ENCODE peak calls at places on chromosome 3, in ten cellular contexts. One of them, this sample, is unnamed.

GRCh38 chr3:180280601-180281000 is 243.9 kb upstream of the PEX5L start:
- DNase-seq in T-helper 9 cell: no peak
- DNase-seq in nephron progenitor cell: no peak
- DNase-seq in HT1080: peak; percentile 33
- DNase-seq in tibial artery: no peak
- DNase-seq in A549: no peak
- DNase-seq in H7: no peak
- DNase-seq in IMR-90: peak; percentile 74
- DNase-seq in GM23338: no peak
- DNase-seq in head of caudate nucleus: no peak
- DNase-seq in this sample: no peak

GRCh38 chr3:192422998-192423349 is 304.4 kb downstream of the FGF12 start:
- DNase-seq in H7: no peak
- DNase-seq in GM23338: peak; percentile 37
- DNase-seq in T-helper 9 cell: no peak
- DNase-seq in nephron progenitor cell: no peak
- DNase-seq in tibial artery: no peak
- DNase-seq in HT1080: no peak
- DNase-seq in head of caudate nucleus: no peak
- DNase-seq in IMR-90: no peak
- DNase-seq in A549: no peak
- DNase-seq in this sample: no peak

GRCh38 chr3:62607287-62608029 is 234.1 kb upstream of the FEZF2 start:
- DNase-seq in A549: no peak
- DNase-seq in IMR-90: peak; percentile 28
- DNase-seq in tibial artery: no peak
- DNase-seq in nephron progenitor cell: no peak
- DNase-seq in GM23338: peak; percentile 11
- DNase-seq in head of caudate nucleus: no peak
- DNase-seq in T-helper 9 cell: no peak
- DNase-seq in H7: no peak
- DNase-seq in HT1080: peak; percentile 93
- DNase-seq in this sample: no peak

GRCh38 chr3:71210257-71211002 is 373.1 kb downstream of the FOXP1 start:
- DNase-seq in tibial artery: peak; percentile 82
- DNase-seq in HT1080: peak; percentile 39
- DNase-seq in T-helper 9 cell: no peak
- DNase-seq in IMR-90: peak; percentile 76
- DNase-seq in GM23338: no peak
- DNase-seq in head of caudate nucleus: no peak
- DNase-seq in H7: no peak
- DNase-seq in nephron progenitor cell: no peak
- DNase-seq in A549: peak; percentile 64
- DNase-seq in this sample: no peak

GRCh38 chr3:180250172-180250571 is 213.4 kb upstream of the PEX5L start:
- DNase-seq in H7: no peak
- DNase-seq in A549: no peak
- DNase-seq in IMR-90: peak; percentile 52
- DNase-seq in nephron progenitor cell: no peak
- DNase-seq in head of caudate nucleus: no peak
- DNase-seq in tibial artery: no peak
- DNase-seq in T-helper 9 cell: no peak
- DNase-seq in HT1080: peak; percentile 68
- DNase-seq in GM23338: no peak
- DNase-seq in this sample: no peak

GRCh38 chr3:134682196-134682880 is 31.5 kb upstream of the KY start:
- DNase-seq in head of caudate nucleus: no peak
- DNase-seq in GM23338: no peak
- DNase-seq in H7: no peak
- DNase-seq in HT1080: no peak
- DNase-seq in nephron progenitor cell: no peak
- DNase-seq in T-helper 9 cell: no peak
- DNase-seq in IMR-90: peak; percentile 64
- DNase-seq in A549: no peak
- DNase-seq in tibial artery: no peak
- DNase-seq in this sample: no peak

GRCh38 chr3:2950159-2950558 is 160.0 kb downstream of the IL5RA start:
- DNase-seq in H7: no peak
- DNase-seq in A549: no peak
- DNase-seq in head of caudate nucleus: no peak
- DNase-seq in HT1080: no peak
- DNase-seq in tibial artery: no peak
- DNase-seq in T-helper 9 cell: no peak
- DNase-seq in nephron progenitor cell: no peak
- DNase-seq in IMR-90: no peak
- DNase-seq in GM23338: no peak
- DNase-seq in this sample: no peak

GRCh38 chr3:172787019-172787418 is 36.5 kb downstream of the ECT2 start:
- DNase-seq in IMR-90: no peak
- DNase-seq in nephron progenitor cell: no peak
- DNase-seq in head of caudate nucleus: no peak
- DNase-seq in HT1080: no peak
- DNase-seq in H7: no peak
- DNase-seq in T-helper 9 cell: no peak
- DNase-seq in A549: no peak
- DNase-seq in GM23338: no peak
- DNase-seq in tibial artery: no peak
- DNase-seq in this sample: no peak

GRCh38 chr3:126926684-126927404 is 56.1 kb upstream of the PLXNA1 start:
- DNase-seq in H7: no peak
- DNase-seq in head of caudate nucleus: peak; percentile 73
- DNase-seq in A549: no peak
- DNase-seq in IMR-90: peak; percentile 89
- DNase-seq in T-helper 9 cell: no peak
- DNase-seq in nephron progenitor cell: no peak
- DNase-seq in tibial artery: peak; percentile 86
- DNase-seq in HT1080: peak; percentile 96
- DNase-seq in GM23338: no peak
- DNase-seq in this sample: no peak

GRCh38 chr3:63818282-63819150 is 583 bp upstream of the C3orf49 start:
- DNase-seq in T-helper 9 cell: peak; percentile 46
- DNase-seq in HT1080: peak; percentile 49
- DNase-seq in head of caudate nucleus: peak; percentile 79
- DNase-seq in IMR-90: peak; percentile 61
- DNase-seq in tibial artery: peak; percentile 62
- DNase-seq in A549: peak; percentile 33
- DNase-seq in H7: peak; percentile 65
- DNase-seq in GM23338: peak; percentile 83
- DNase-seq in nephron progenitor cell: peak; percentile 75
- DNase-seq in this sample: peak; percentile 71

GRCh38 chr3:187531831-187532230 is 138.4 kb downstream of the SST start:
- DNase-seq in tibial artery: no peak
- DNase-seq in H7: no peak
- DNase-seq in IMR-90: no peak
- DNase-seq in nephron progenitor cell: no peak
- DNase-seq in head of caudate nucleus: no peak
- DNase-seq in A549: no peak
- DNase-seq in T-helper 9 cell: no peak
- DNase-seq in GM23338: no peak
- DNase-seq in HT1080: no peak
- DNase-seq in this sample: no peak

GRCh38 chr3:132285620-132285945 is 31.6 kb upstream of the ACP3 start:
- DNase-seq in H7: peak; percentile 32
- DNase-seq in GM23338: peak; percentile 51
- DNase-seq in nephron progenitor cell: no peak
- DNase-seq in IMR-90: no peak
- DNase-seq in A549: no peak
- DNase-seq in T-helper 9 cell: no peak
- DNase-seq in head of caudate nucleus: no peak
- DNase-seq in tibial artery: no peak
- DNase-seq in HT1080: no peak
- DNase-seq in this sample: no peak

GRCh38 chr3:189272500-189273119 is 100.8 kb downstream of the TPRG1 start:
- DNase-seq in HT1080: no peak
- DNase-seq in T-helper 9 cell: no peak
- DNase-seq in GM23338: peak; percentile 75
- DNase-seq in H7: peak; percentile 32
- DNase-seq in A549: peak; percentile 47
- DNase-seq in IMR-90: no peak
- DNase-seq in head of caudate nucleus: no peak
- DNase-seq in tibial artery: no peak
- DNase-seq in nephron progenitor cell: no peak
- DNase-seq in this sample: no peak

GRCh38 chr3:55483196-55484095 is 3.7 kb downstream of the WNT5A start:
- DNase-seq in T-helper 9 cell: no peak
- DNase-seq in GM23338: peak; percentile 52
- DNase-seq in HT1080: no peak
- DNase-seq in H7: peak; percentile 56
- DNase-seq in tibial artery: no peak
- DNase-seq in nephron progenitor cell: peak; percentile 28
- DNase-seq in head of caudate nucleus: no peak
- DNase-seq in IMR-90: no peak
- DNase-seq in A549: no peak
- DNase-seq in this sample: no peak

GRCh38 chr3:52305926-52306325 is 10.2 kb upstream of the DNAH1 start:
- DNase-seq in head of caudate nucleus: no peak
- DNase-seq in IMR-90: no peak
- DNase-seq in A549: no peak
- DNase-seq in H7: no peak
- DNase-seq in HT1080: no peak
- DNase-seq in nephron progenitor cell: no peak
- DNase-seq in GM23338: no peak
- DNase-seq in tibial artery: no peak
- DNase-seq in T-helper 9 cell: no peak
- DNase-seq in this sample: no peak

GRCh38 chr3:176595307-176595706 is 602.0 kb downstream of the TBL1XR1 start:
- DNase-seq in T-helper 9 cell: no peak
- DNase-seq in IMR-90: peak; percentile 24
- DNase-seq in GM23338: no peak
- DNase-seq in H7: no peak
- DNase-seq in nephron progenitor cell: no peak
- DNase-seq in tibial artery: no peak
- DNase-seq in A549: no peak
- DNase-seq in HT1080: peak; percentile 74
- DNase-seq in head of caudate nucleus: no peak
- DNase-seq in this sample: no peak